ENCODE peak calls at places on chromosomes 7 and 10, in eight cellular contexts. P is IMR-90, D is heart left ventricle, X is prostate gland, W is HCT116, Q is body of pancreas, J is GM12878, S is GM12892. Y is an unnamed sample.

GRCh38 chr10:17768957-17769356 is 17.0 kb downstream of the TMEM236 start:
- DNase-seq in W (no peak), X (no peak), Q (no peak), S (no peak), J (no peak), D (no peak), P (peak; percentile 40), Y (no peak)

GRCh38 chr10:97270523-97271154 is 21.8 kb downstream of the ARHGAP19 start:
- DNase-seq in J (no peak), S (no peak), W (no peak), D (no peak), Q (no peak), X (no peak), P (peak; percentile 76), Y (no peak)

GRCh38 chr7:73703649-73703984 is 15.9 kb downstream of the STX1A start:
- DNase-seq in Q (no peak), X (no peak), J (no peak), S (no peak), D (no peak), W (no peak), P (no peak), Y (no peak)

GRCh38 chr7:73567701-73568685 is 10.4 kb downstream of the TBL2 start:
- DNase-seq in D (no peak), P (no peak), J (no peak), S (no peak), W (no peak), Q (no peak), X (no peak), Y (no peak)

GRCh38 chr7:152459724-152460251 is 24.0 kb upstream of the KMT2C start:
- DNase-seq in Q (peak; percentile 84), X (no peak), S (no peak), D (peak; percentile 31), W (no peak), P (peak; percentile 40), J (no peak), Y (no peak)

GRCh38 chr10:116073025-116073424 is 200.0 kb downstream of the GFRA1 start:
- DNase-seq in S (no peak), Q (no peak), P (no peak), J (no peak), X (no peak), D (no peak), W (no peak), Y (no peak)

GRCh38 chr10:62075414-62075813 is 173.9 kb downstream of the ARID5B start:
- DNase-seq in P (no peak), X (no peak), J (no peak), D (peak; percentile 56), Q (no peak), S (no peak), W (no peak), Y (no peak)

GRCh38 chr7:11232462-11232861 is 258.8 kb downstream of the PHF14 start:
- DNase-seq in D (no peak), Q (no peak), X (no peak), W (no peak), P (no peak), S (no peak), J (no peak), Y (no peak)

GRCh38 chr7:86889501-86889900 is 170.0 kb downstream of the ELAPOR2 start:
- DNase-seq in Q (no peak), W (no peak), S (no peak), J (no peak), D (no peak), P (no peak), X (no peak), Y (no peak)

GRCh38 chr10:71532878-71533277 is 136.2 kb downstream of the CDH23 start:
- DNase-seq in Q (no peak), W (no peak), X (no peak), S (no peak), D (no peak), P (no peak), J (no peak), Y (no peak)

GRCh38 chr7:100825760-100826545 is 1.4 kb downstream of the EPHB4 start:
- DNase-seq in P (peak; percentile 59), J (no peak), D (no peak), W (no peak), X (no peak), S (no peak), Q (peak; percentile 29), Y (no peak)

GRCh38 chr10:3282341-3282740 is 109.8 kb upstream of the PITRM1 start:
- DNase-seq in Q (no peak), S (no peak), W (no peak), X (no peak), P (no peak), J (no peak), D (no peak), Y (no peak)

GRCh38 chr7:7176421-7177043 is 5.8 kb upstream of the C1GALT1 start:
- DNase-seq in D (no peak), S (no peak), X (no peak), P (peak; percentile 91), W (peak; percentile 76), Q (peak; percentile 26), J (no peak), Y (peak; percentile 41)

GRCh38 chr10:19791032-19791431 is 25.2 kb upstream of the PLXDC2 start:
- DNase-seq in J (no peak), S (no peak), D (no peak), X (no peak), Q (no peak), P (no peak), W (no peak), Y (no peak)

GRCh38 chr10:121927841-121928527 is at the start of gene ATE1:
- DNase-seq in J (no peak), X (peak; percentile 89), Q (peak; percentile 93), P (peak; percentile 88), W (peak; percentile 88), D (peak; percentile 94), S (peak; percentile 77), Y (peak; percentile 64)

GRCh38 chr10:121928528-121928884 is 675 bp upstream of the ATE1 start:
- DNase-seq in S (peak; percentile 14), W (no peak), P (peak; percentile 23), Q (peak; percentile 60), D (peak; percentile 35), J (no peak), X (peak; percentile 51), Y (no peak)

GRCh38 chr10:121926157-121926556 is 1.7 kb downstream of the ATE1 start:
- DNase-seq in J (no peak), P (no peak), Q (no peak), W (no peak), S (no peak), D (no peak), X (no peak), Y (no peak)

GRCh38 chr10:121927361-121927840 is 430 bp downstream of the ATE1 start:
- DNase-seq in D (peak; percentile 59), P (peak; percentile 43), S (peak; percentile 40), W (peak; percentile 31), X (peak; percentile 46), J (no peak), Q (peak; percentile 53), Y (peak; percentile 43)

GRCh38 chr10:121926669-121927360 is 1.0 kb downstream of the ATE1 start:
- DNase-seq in Q (no peak), X (no peak), S (peak; percentile 19), J (no peak), D (no peak), P (no peak), W (no peak), Y (no peak)
- TF ChIP-seq POLR2A in Q (no peak), X (no peak), S (no peak), J (no peak), D (no peak), P (no peak), W (no peak), Y (no peak)

DNA sequence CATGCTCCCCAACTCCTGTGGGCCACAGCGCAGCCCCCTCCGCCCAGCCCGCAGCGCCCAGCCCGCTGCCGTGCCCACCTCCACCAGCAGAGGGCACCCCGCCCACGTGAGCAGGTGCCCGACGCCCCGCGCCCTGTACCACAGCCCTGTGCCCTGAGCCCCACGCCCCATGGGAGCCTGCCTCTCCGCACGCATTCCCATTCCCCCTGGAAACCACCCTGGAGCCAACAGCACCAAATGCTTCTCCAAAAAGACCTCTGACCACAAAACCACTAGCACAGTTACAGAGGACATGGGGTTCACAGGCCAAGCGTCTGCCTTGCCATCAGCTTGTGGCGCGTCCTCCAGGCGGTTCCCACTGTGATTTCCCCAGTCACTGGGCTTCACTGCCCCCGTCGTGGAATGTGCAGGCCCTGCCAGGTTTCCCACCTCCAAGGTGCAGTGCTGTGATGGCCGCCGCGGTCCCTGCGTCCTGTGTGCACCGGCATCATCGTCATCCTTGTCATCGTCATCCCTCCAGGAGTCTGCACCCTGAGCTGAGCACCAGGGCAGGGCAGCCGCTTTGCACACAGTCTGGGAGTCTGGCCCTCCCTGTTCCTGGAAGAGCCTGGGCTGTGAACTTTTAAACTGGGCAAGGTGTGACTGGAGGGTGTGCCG is 61.7 kb downstream of the PWWP2B start:
- DNase-seq in Q (no peak), D (peak; percentile 51), X (no peak), P (no peak), S (peak; percentile 85), W (no peak), J (no peak), Y (no peak)
- TF ChIP-seq POLR2A in Q (no peak), D (no peak), X (no peak), P (no peak), S (no peak), W (no peak), J (no peak), Y (no peak)

DNA sequence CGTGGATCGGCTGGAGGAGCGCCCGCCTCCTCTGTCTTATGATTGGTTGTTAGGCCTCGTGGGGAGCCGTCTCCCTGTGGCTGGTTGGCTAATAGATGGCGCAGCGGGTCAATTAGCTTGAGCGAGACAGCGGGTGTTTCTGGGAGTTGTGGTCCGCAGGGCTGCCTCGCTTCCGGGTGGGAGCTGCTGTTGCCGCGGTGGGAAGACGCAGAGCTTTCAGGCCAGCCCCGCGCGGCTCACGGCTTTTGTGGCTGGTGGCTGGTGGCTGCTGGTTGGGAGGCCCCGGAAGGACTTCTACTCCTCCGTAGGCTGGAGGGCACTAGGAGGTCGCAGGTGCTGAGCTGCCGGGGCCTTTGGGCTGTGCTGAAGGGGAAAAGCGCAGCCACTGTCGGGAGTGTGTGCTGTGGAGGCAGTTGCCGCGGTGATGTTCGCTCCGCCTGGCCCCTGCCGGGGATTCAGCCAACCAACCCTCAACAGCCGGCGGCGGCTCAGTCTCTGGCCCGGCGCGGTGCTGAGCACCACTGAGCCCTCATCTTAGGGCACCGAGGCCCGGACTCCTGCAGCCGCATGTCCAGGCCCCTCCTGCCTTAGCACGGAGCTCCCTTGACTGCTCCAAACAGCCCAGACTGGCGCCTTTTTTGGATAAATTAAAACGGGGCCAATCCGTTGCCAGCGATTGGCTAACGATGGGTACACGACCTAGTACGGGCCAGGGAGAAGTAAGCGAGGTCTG is 651 bp upstream of the C10orf143 start:
- DNase-seq in D (peak; percentile 98), W (peak; percentile 86), S (peak; percentile 84), P (peak; percentile 97), Q (peak; percentile 98), J (peak; percentile 88), X (peak; percentile 98), Y (peak; percentile 75)
- TF ChIP-seq POLR2A in D (peak; percentile 63), W (no peak), S (peak; percentile 69), P (no peak), Q (peak; percentile 23), J (peak; percentile 73), X (peak; percentile 55), Y (no peak)

GRCh38 chr7:54931532-54931931 is 87.3 kb upstream of the EGFR start:
- DNase-seq in J (no peak), X (no peak), W (no peak), P (no peak), S (no peak), D (no peak), Q (no peak), Y (no peak)

GRCh38 chr7:54933610-54934009 is 85.2 kb upstream of the EGFR start:
- DNase-seq in S (no peak), P (no peak), D (no peak), X (no peak), J (no peak), Q (no peak), W (no peak), Y (no peak)

GRCh38 chr7:54932818-54933543 is 85.8 kb upstream of the EGFR start:
- DNase-seq in D (peak; percentile 65), X (peak; percentile 72), Q (peak; percentile 82), P (peak; percentile 66), W (peak; percentile 28), J (no peak), S (no peak), Y (peak; percentile 97)
- TF ChIP-seq POLR2A in D (no peak), X (no peak), Q (peak; percentile 27), P (no peak), W (peak; percentile 22), J (no peak), S (no peak), Y (peak; percentile 72)